ENCODE peak calls at places on chromosomes 3 and 15, in nine cellular contexts. Z is colonic mucosa; J is GM12878; T is breast epithelium; E is CD8-positive, alpha-beta T cell; K is A673; A is adrenal gland; Y is tibial artery; H is esophagus squamous epithelium. R is an unnamed sample.

GRCh38 chr3:134373942-134374790 is at the start of gene AMOTL2:
- DNase-seq in Y (peak; percentile 83), K (peak; percentile 93), A (peak; percentile 93), H (no peak), Z (peak; percentile 86), E (no peak), J (no peak), T (peak; percentile 85), R (peak; percentile 93)

GRCh38 chr3:51378726-51379125 is 6.4 kb upstream of the MANF start:
- DNase-seq in T (no peak), J (no peak), Y (no peak), K (no peak), A (no peak), Z (no peak), H (no peak), E (no peak), R (no peak)

GRCh38 chr15:27820722-27821121 is 278.4 kb downstream of the OCA2 start:
- DNase-seq in Z (no peak), Y (no peak), T (no peak), K (no peak), J (no peak), H (no peak), E (no peak), A (no peak), R (no peak)

GRCh38 chr3:143363276-143363675 is 243.7 kb downstream of the CHST2 start:
- DNase-seq in Z (no peak), K (no peak), Y (no peak), T (no peak), H (no peak), A (no peak), E (no peak), J (no peak), R (no peak)

GRCh38 chr3:51642462-51642861 is 28.6 kb upstream of the TEX264 start:
- DNase-seq in Y (no peak), H (no peak), J (no peak), K (peak; percentile 3), T (no peak), E (no peak), Z (no peak), A (no peak), R (no peak)

GRCh38 chr15:91723959-91724358 is 129.5 kb upstream of the SLCO3A1 start:
- DNase-seq in E (no peak), Y (no peak), H (no peak), Z (no peak), K (no peak), J (no peak), T (no peak), A (no peak), R (no peak)

GRCh38 chr3:110686691-110687090 is 384.9 kb upstream of the NECTIN3 start:
- DNase-seq in A (no peak), J (no peak), H (no peak), Z (no peak), K (no peak), Y (no peak), E (no peak), T (no peak), R (no peak)

GRCh38 chr3:142646020-142646783 is 50.0 kb downstream of the PLS1 start:
- DNase-seq in T (no peak), K (peak; percentile 19), H (no peak), J (no peak), Z (no peak), Y (no peak), E (no peak), A (no peak), R (no peak)

GRCh38 chr3:166052440-166052839 is 215.2 kb upstream of the BCHE start:
- DNase-seq in Y (no peak), E (no peak), Z (no peak), J (no peak), H (no peak), T (no peak), K (no peak), A (no peak), R (no peak)

GRCh38 chr15:44064706-44065105 is 130.4 kb downstream of the FRMD5 start:
- DNase-seq in J (no peak), A (no peak), T (no peak), H (no peak), Z (no peak), Y (no peak), K (no peak), E (no peak), R (no peak)

GRCh38 chr15:71232411-71232810 is 117.1 kb downstream of the THSD4 start:
- DNase-seq in J (no peak), H (no peak), Y (no peak), Z (no peak), E (no peak), K (no peak), T (no peak), A (peak; percentile 13), R (no peak)

GRCh38 chr15:34116620-34117019 is 14.7 kb downstream of the PGBD4 start:
- DNase-seq in J (no peak), T (no peak), Y (no peak), K (no peak), A (no peak), Z (no peak), E (no peak), H (no peak), R (no peak)

GRCh38 chr15:50049871-50050270 is 69.2 kb downstream of the ATP8B4 start:
- DNase-seq in K (no peak), A (no peak), E (no peak), H (no peak), J (no peak), Y (no peak), T (no peak), Z (no peak), R (no peak)

GRCh38 chr3:136671921-136672320 is 80.3 kb downstream of the STAG1 start:
- DNase-seq in Y (no peak), E (no peak), H (no peak), T (no peak), Z (no peak), A (no peak), K (no peak), J (no peak), R (no peak)

GRCh38 chr3:185976977-185977678 is 39.3 kb upstream of the TRA2B start:
- DNase-seq in H (no peak), Z (peak; percentile 82), T (peak; percentile 73), A (peak; percentile 93), K (peak; percentile 82), Y (peak; percentile 72), J (peak; percentile 42), E (peak; percentile 87), R (no peak)

GRCh38 chr3:40899286-40899712 is 300.0 kb upstream of the CTNNB1 start:
- DNase-seq in J (no peak), Z (no peak), T (no peak), K (no peak), A (no peak), E (no peak), Y (no peak), H (no peak), R (no peak)

GRCh38 chr15:27210176-27210575 is 239.2 kb downstream of the GABRG3 start:
- DNase-seq in Z (no peak), H (no peak), T (no peak), J (no peak), E (no peak), Y (no peak), K (no peak), A (no peak), R (no peak)

GRCh38 chr3:43953814-43954241 is 263.1 kb downstream of the ABHD5 start:
- DNase-seq in E (no peak), J (no peak), K (no peak), H (no peak), A (peak; percentile 62), Y (no peak), Z (no peak), T (no peak), R (no peak)

GRCh38 chr15:46815765-46816164 is 901.5 kb upstream of the SEMA6D start:
- DNase-seq in Y (no peak), Z (no peak), T (no peak), K (no peak), J (no peak), E (no peak), H (no peak), A (peak; percentile 55), R (no peak)

GRCh38 chr15:56619881-56620280 is 113.4 kb downstream of the ZNF280D start:
- DNase-seq in A (no peak), E (no peak), T (no peak), Z (no peak), Y (no peak), H (no peak), J (no peak), K (no peak), R (no peak)

GRCh38 chr3:146163584-146163983 is 2.6 kb upstream of the PLOD2 start:
- DNase-seq in Z (no peak), A (no peak), J (no peak), H (no peak), Y (no peak), K (peak; percentile 52), T (no peak), E (no peak), R (no peak)

GRCh38 chr3:168443967-168444366 is 348.2 kb upstream of the GOLIM4 start:
- DNase-seq in Z (no peak), H (no peak), T (no peak), K (no peak), E (no peak), A (no peak), Y (no peak), J (no peak), R (no peak)

GRCh38 chr15:42270996-42271395 is 2.0 kb upstream of the GANC start:
- DNase-seq in K (no peak), A (no peak), E (no peak), H (no peak), Y (no peak), Z (no peak), J (no peak), T (no peak), R (no peak)
- H3K4me3 ChIP-seq in K (no peak overlapping the region), A (no peak overlapping the region), E (no peak overlapping the region), H (peak overlapping the region; percentile 91), Y (no peak overlapping the region), Z (no peak overlapping the region), J (peak overlapping the region; percentile 35), T (peak overlapping the region; percentile 16), R (no peak overlapping the region)

GRCh38 chr15:45539680-45540079 is 17.1 kb upstream of the SLC30A4 start:
- DNase-seq in K (no peak), H (no peak), T (no peak), Z (peak; percentile 22), E (no peak), J (no peak), Y (no peak), A (no peak), R (no peak)
- H3K27ac ChIP-seq in K (no peak overlapping the region), H (no peak overlapping the region), T (no peak overlapping the region), Z (no peak overlapping the region), E (no peak overlapping the region), J (no peak overlapping the region), Y (no peak overlapping the region), A (no peak overlapping the region), R (no peak overlapping the region)

GRCh38 chr3:32975891-32976290 is 24.4 kb downstream of the CCR4 start:
- DNase-seq in Y (no peak), Z (no peak), E (no peak), H (no peak), A (no peak), K (peak; percentile 10), J (no peak), T (no peak), R (no peak)
- TF ChIP-seq CTCF in Y (no peak), Z (no peak), E (no peak), H (no peak), A (no peak), K (no peak), J (no peak), T (no peak), R (no peak)

GRCh38 chr15:32677238-32677750 is 35.8 kb downstream of the SCG5 start:
- DNase-seq in K (no peak), H (no peak), E (no peak), T (no peak), Z (no peak), A (no peak), Y (no peak), J (no peak), R (no peak)
- H3K4me3 ChIP-seq in K (no peak overlapping the region), H (no peak overlapping the region), E (no peak overlapping the region), T (no peak overlapping the region), Z (no peak overlapping the region), A (no peak overlapping the region), Y (no peak overlapping the region), J (no peak overlapping the region), R (no peak overlapping the region)